ENCODE peak calls at places on chromosomes 7 and 10, in eight cellular contexts. Q is activated CD8-positive, alpha-beta memory T cell treated with anti-CD3 and anti-CD28 coated beads, Interleukin-2, amount 10 ng/mL, durations not matched to agents 7 days and 5 days; P is colonic mucosa; G is nephron progenitor cell; J is activated CD8-positive, alpha-beta T cell treated with anti-CD3 and anti-CD28 coated beads, Interleukin-2, amount 10 ng/mL, durations not matched to agents 7 days and 5 days; H is lower lobe of right lung; V is COR-L47; T is stimulated activated CD8-positive, alpha-beta memory T cell treated with anti-CD3 and anti-CD28 coated beads, Interleukin-15, amount 100 ng/mL, for 24 hours. B is an unnamed sample.

GRCh38 chr10:55491712-55492111 is 690.7 kb upstream of the PCDH15 start:
- DNase-seq in G (no peak), P (no peak), Q (no peak), V (no peak), J (no peak), T (no peak), H (no peak), B (no peak)

GRCh38 chr10:69382382-69383117 is 34.2 kb downstream of the TACR2 start:
- DNase-seq in J (no peak), H (no peak), Q (no peak), V (no peak), P (no peak), G (no peak), T (no peak), B (no peak)

GRCh38 chr10:12487366-12487765 is 138.0 kb downstream of the CAMK1D start:
- DNase-seq in V (no peak), Q (no peak), G (no peak), P (no peak), T (no peak), J (no peak), H (no peak), B (no peak)

GRCh38 chr7:154832557-154833138 is 170.3 kb downstream of the PAXIP1 start:
- DNase-seq in G (peak), Q (no peak), P (peak), H (no peak), V (peak), T (no peak), J (no peak), B (no peak)

GRCh38 chr10:119003572-119004289 is 25.8 kb upstream of the NANOS1 start:
- DNase-seq in Q (no peak), H (no peak), T (no peak), V (no peak), G (no peak), P (no peak), J (no peak), B (no peak)

GRCh38 chr7:4070214-4070613 is 611.9 kb upstream of the FOXK1 start:
- DNase-seq in J (no peak), T (no peak), H (no peak), V (no peak), Q (no peak), P (no peak), G (no peak), B (no peak)

GRCh38 chr10:116659049-116659670 is 38.4 kb downstream of the PNLIPRP2 start:
- DNase-seq in J (no peak), T (no peak), P (no peak), Q (no peak), G (no peak), V (no peak), H (no peak), B (no peak)

GRCh38 chr7:44460325-44460724 is 30.1 kb downstream of the NUDCD3 start:
- DNase-seq in P (no peak), G (no peak), J (peak), H (no peak), Q (peak), T (no peak), V (no peak), B (no peak)

GRCh38 chr7:21941570-21942224 is 4.0 kb downstream of the CDCA7L start:
- DNase-seq in G (no peak), H (no peak), V (no peak), P (no peak), Q (no peak), T (no peak), J (no peak), B (peak)

GRCh38 chr7:133119067-133119466 is 37.2 kb upstream of the CHCHD3 start:
- DNase-seq in Q (no peak), J (no peak), H (no peak), P (no peak), T (no peak), G (no peak), V (no peak), B (no peak)

GRCh38 chr7:29563590-29564454 is at the start of gene PRR15:
- DNase-seq in J (peak), T (no peak), P (peak), Q (no peak), G (peak), H (peak), V (peak), B (peak)

GRCh38 chr7:75735059-75735458 is 3.7 kb downstream of the HIP1 start:
- DNase-seq in Q (no peak), J (no peak), G (no peak), P (no peak), T (no peak), H (no peak), V (no peak), B (no peak)

GRCh38 chr10:80451132-80451531 is 3.0 kb upstream of the TSPAN14 start:
- DNase-seq in P (no peak), G (no peak), H (no peak), T (no peak), V (no peak), Q (no peak), J (no peak), B (no peak)

GRCh38 chr10:63738410-63738809 is 217.2 kb downstream of the REEP3 start:
- DNase-seq in J (no peak), T (no peak), H (no peak), Q (no peak), G (no peak), P (no peak), V (no peak), B (no peak)

GRCh38 chr7:46440186-46440585 is 519.1 kb upstream of the IGFBP3 start:
- DNase-seq in Q (no peak), P (no peak), J (no peak), V (no peak), G (no peak), H (no peak), T (no peak), B (no peak)

B was measured in retina.